ENCODE peak calls at places on chromosomes 12 and 14, in eight cellular contexts. S is skeletal muscle cell; H is upper lobe of right lung; M is activated T-helper 1 cell treated with anti-CD3 and anti-CD28 coated beads, Interleukin-2, amount 50 U/mL, for 16 hours; C is SK-MEL-5; T is mesendoderm; B is ACHN; Z is GM20000. A is an unnamed sample.

GRCh38 chr12:2973566-2973965 is 14.4 kb downstream of the TEAD4 start:
- DNase-seq in S (no peak), H (no peak), M (no peak), C (no peak), T (no peak), B (no peak), Z (no peak), A (no peak)

GRCh38 chr14:101197595-101198397 is 294.3 kb upstream of the RTL1 start:
- DNase-seq in S (no peak), H (peak), M (no peak), C (no peak), T (no peak), B (no peak), Z (no peak), A (no peak)

GRCh38 chr12:8914716-8915526 is 612 bp downstream of the PHC1 start:
- DNase-seq in S (no peak), H (peak), M (peak), C (peak), T (peak), B (peak), Z (peak), A (peak)

GRCh38 chr14:74528886-74529285 is 35.3 kb downstream of the ISCA2 start:
- DNase-seq in S (no peak), H (no peak), M (no peak), C (no peak), T (no peak), B (no peak), Z (no peak), A (no peak)

GRCh38 chr12:120705618-120706017 is 4.6 kb upstream of the UNC119B start:
- DNase-seq in S (no peak), H (peak), M (no peak), C (no peak), T (no peak), B (no peak), Z (no peak), A (no peak)

GRCh38 chr14:32028599-32028998 is 48.5 kb upstream of the ARHGAP5 start:
- DNase-seq in S (peak), H (no peak), M (no peak), C (no peak), T (no peak), B (no peak), Z (no peak), A (no peak)

GRCh38 chr14:65780566-65780965 is 368.0 kb downstream of the FUT8 start:
- DNase-seq in S (no peak), H (no peak), M (no peak), C (no peak), T (no peak), B (no peak), Z (no peak), A (no peak)

GRCh38 chr12:7122876-7123769 is 5.6 kb downstream of the RBP5 start:
- DNase-seq in S (no peak), H (no peak), M (no peak), C (no peak), T (peak), B (no peak), Z (no peak), A (no peak)

GRCh38 chr14:67514203-67514607 is 18.9 kb upstream of the PLEKHH1 start:
- DNase-seq in S (no peak), H (no peak), M (no peak), C (no peak), T (no peak), B (no peak), Z (no peak), A (no peak)

GRCh38 chr12:67468549-67469245 is 179.8 kb upstream of the DYRK2 start:
- DNase-seq in S (no peak), H (no peak), M (no peak), C (no peak), T (no peak), B (no peak), Z (no peak), A (no peak)

GRCh38 chr14:87334997-87335675 is 657.8 kb downstream of the GALC start:
- DNase-seq in S (no peak), H (no peak), M (no peak), C (no peak), T (no peak), B (peak), Z (no peak), A (no peak)

GRCh38 chr14:20782280-20782890 is 1.3 kb downstream of the RNASE6 start:
- DNase-seq in S (no peak), H (no peak), M (no peak), C (peak), T (no peak), B (no peak), Z (no peak), A (no peak)

GRCh38 chr12:56657416-56658379 is 11.9 kb upstream of the ATP5F1B start:
- DNase-seq in S (no peak), H (no peak), M (no peak), C (no peak), T (no peak), B (no peak), Z (peak), A (no peak)

GRCh38 chr14:50109342-50109741 is 7.0 kb downstream of the VCPKMT start:
- DNase-seq in S (no peak), H (no peak), M (no peak), C (peak), T (peak), B (peak), Z (no peak), A (no peak)

GRCh38 chr14:100031506-100032281 is 33.5 kb upstream of the EVL start:
- DNase-seq in S (peak), H (no peak), M (no peak), C (peak), T (peak), B (peak), Z (no peak), A (no peak)

GRCh38 chr12:41531147-41531829 is 343.2 kb downstream of the PDZRN4 start:
- DNase-seq in S (peak), H (no peak), M (no peak), C (no peak), T (no peak), B (no peak), Z (no peak), A (no peak)

GRCh38 chr14:56490379-56490778 is 89.2 kb upstream of the TMEM260 start:
- DNase-seq in S (no peak), H (no peak), M (no peak), C (peak), T (peak), B (peak), Z (peak), A (no peak)

GRCh38 chr12:96687719-96688118 is 198.3 kb downstream of the CFAP54 start:
- DNase-seq in S (no peak), H (no peak), M (no peak), C (no peak), T (no peak), B (no peak), Z (no peak), A (no peak)

GRCh38 chr12:52242442-52243263 is 9.6 kb downstream of the KRT7 start:
- DNase-seq in S (no peak), H (no peak), M (no peak), C (no peak), T (no peak), B (no peak), Z (peak), A (no peak)

GRCh38 chr12:90253674-90254181 is 545.1 kb upstream of the ATP2B1 start:
- DNase-seq in S (peak), H (peak), M (peak), C (peak), T (peak), B (peak), Z (peak), A (no peak)

GRCh38 chr14:105159344-105159743 is 9.2 kb downstream of the JAG2 start:
- DNase-seq in S (no peak), H (no peak), M (no peak), C (no peak), T (no peak), B (no peak), Z (no peak), A (no peak)

GRCh38 chr12:107411792-107412535 is 273.6 kb upstream of the PWP1 start:
- DNase-seq in S (peak), H (no peak), M (no peak), C (no peak), T (no peak), B (peak), Z (no peak), A (no peak)

GRCh38 chr14:105979446-105979845 is 453.1 kb downstream of the TMEM121 start:
- DNase-seq in S (no peak), H (no peak), M (no peak), C (no peak), T (no peak), B (no peak), Z (no peak), A (no peak)

GRCh38 chr12:132393991-132394949 is 64.9 kb upstream of the GALNT9 start:
- DNase-seq in S (no peak), H (peak), M (no peak), C (no peak), T (no peak), B (peak), Z (no peak), A (peak)

GRCh38 chr12:69987453-69988102 is 162.6 kb downstream of the MYRFL start:
- DNase-seq in S (peak), H (no peak), M (no peak), C (peak), T (peak), B (peak), Z (no peak), A (no peak)

GRCh38 chr14:66359500-66359899 is 126.7 kb upstream of the CCDC196 start:
- DNase-seq in S (peak), H (no peak), M (no peak), C (peak), T (peak), B (peak), Z (peak), A (no peak)

GRCh38 chr14:53696217-53696965 is 260.2 kb downstream of the BMP4 start:
- DNase-seq in S (no peak), H (no peak), M (no peak), C (no peak), T (no peak), B (no peak), Z (no peak), A (no peak)

GRCh38 chr14:95346820-95347219 is 27.1 kb upstream of the CLMN start:
- DNase-seq in S (no peak), H (no peak), M (no peak), C (no peak), T (peak), B (peak), Z (no peak), A (no peak)

GRCh38 chr12:117189725-117190209 is 503 bp downstream of the FBXO21 start:
- DNase-seq in S (no peak), H (peak), M (peak), C (no peak), T (peak), B (peak), Z (peak), A (peak)

GRCh38 chr14:104820669-104821228 is 19.8 kb downstream of the ZBTB42 start:
- DNase-seq in S (no peak), H (peak), M (no peak), C (peak), T (peak), B (no peak), Z (no peak), A (no peak)

GRCh38 chr14:103869406-103870143 is 22.2 kb upstream of the PPP1R13B start:
- DNase-seq in S (no peak), H (no peak), M (no peak), C (no peak), T (no peak), B (no peak), Z (no peak), A (no peak)

GRCh38 chr14:105444859-105445258 is 25.2 kb downstream of the MTA1 start:
- DNase-seq in S (no peak), H (no peak), M (no peak), C (no peak), T (no peak), B (no peak), Z (no peak), A (no peak)

A was measured in activated CD4-positive, CD25-positive, alpha-beta regulatory T cell.